ENCODE peak calls at places on chromosomes 6 and 20, in four cellular contexts. Y is HepG2, G is K562, Z is HCT116. L is an unnamed sample. For H3K4me1, the result is how much of the 10 kb centered on the place peaks cover.

GRCh38 chr20:34859826-34860545 is 12.7 kb downstream of the GGT7 start:
- DNase-seq in Y (no peak), G (no peak), Z (no peak), L (no peak)

GRCh38 chr6:17492350-17492749 is 99.0 kb downstream of the CAP2 start:
- DNase-seq in Z (no peak), G (no peak), Y (no peak), L (no peak)

GRCh38 chr20:47686545-47686944 is 98.7 kb downstream of the SULF2 start:
- DNase-seq in Z (no peak), Y (no peak), G (no peak), L (no peak)

GRCh38 chr6:5302995-5303622 is 41.8 kb downstream of the FARS2 start:
- DNase-seq in Z (peak), Y (peak), G (no peak), L (peak)

GRCh38 chr20:5400164-5400762 is 83.5 kb upstream of the PROKR2 start:
- DNase-seq in G (peak), Y (peak), Z (no peak), L (no peak)

GRCh38 chr6:2765896-2766766 is 938 bp downstream of the WRNIP1 start:
- DNase-seq in G (no peak), Y (no peak), Z (no peak), L (no peak)

GRCh38 chr20:50569864-50570836 is 60.0 kb downstream of the PTPN1 start:
- DNase-seq in Y (peak), Z (peak), G (peak), L (no peak)

GRCh38 chr6:158488065-158488464 is 71.8 kb upstream of the TMEM181 start:
- DNase-seq in Z (peak), G (no peak), Y (no peak), L (peak)

GRCh38 chr6:90343581-90343980 is 46.9 kb upstream of the BACH2 start:
- DNase-seq in Y (no peak), G (no peak), Z (peak), L (no peak)

GRCh38 chr20:25253606-25254275 is 5.9 kb downstream of the PYGB start:
- DNase-seq in G (no peak), Z (no peak), Y (no peak), L (no peak)

GRCh38 chr20:54217762-54218161 is 9.9 kb downstream of the PFDN4 start:
- DNase-seq in Z (no peak), G (no peak), Y (no peak), L (no peak)

GRCh38 chr6:33198159-33198852 is 2.2 kb downstream of the RXRB start:
- DNase-seq in G (no peak), Z (no peak), Y (peak), L (no peak)

GRCh38 chr20:38298768-38299288 is 5.1 kb upstream of the BPI start:
- DNase-seq in Y (no peak), Z (no peak), G (no peak), L (no peak)

GRCh38 chr6:115882174-115882573 is 178.5 kb downstream of the FRK start:
- DNase-seq in Y (no peak), Z (peak), G (no peak), L (no peak)

GRCh38 chr6:159910342-159910741 is 19.6 kb downstream of the MAS1 start:
- DNase-seq in Y (no peak), Z (no peak), G (no peak), L (no peak)

GRCh38 chr20:22720206-22720605 is 135.8 kb upstream of the FOXA2 start:
- DNase-seq in Y (no peak), Z (no peak), G (no peak), L (no peak)

GRCh38 chr6:147868493-147869222 is 360.2 kb downstream of the SAMD5 start:
- DNase-seq in Z (no peak), G (no peak), Y (no peak), L (no peak)

GRCh38 chr6:63839485-63839884 is 203.9 kb downstream of the PHF3 start:
- DNase-seq in Z (no peak), Y (no peak), G (no peak), L (no peak)

GRCh38 chr6:14875678-14876063 is 370.2 kb upstream of the JARID2 start:
- DNase-seq in Y (no peak), G (no peak), Z (no peak), L (no peak)

GRCh38 chr20:23078351-23078993 is 7.7 kb downstream of the CD93 start:
- DNase-seq in G (no peak), Z (no peak), Y (no peak), L (no peak)

GRCh38 chr20:24609757-24610156 is 140.3 kb downstream of the SYNDIG1 start:
- DNase-seq in Z (no peak), Y (no peak), G (no peak), L (no peak)

GRCh38 chr6:39646751-39647420 is 78.3 kb downstream of the KIF6 start:
- DNase-seq in Z (no peak), G (no peak), Y (no peak), L (no peak)

GRCh38 chr20:47281376-47281775 is 75.1 kb downstream of the ZMYND8 start:
- DNase-seq in G (no peak), Z (no peak), Y (no peak), L (no peak)

GRCh38 chr20:49409302-49409969 is 73.0 kb downstream of the KCNB1 start:
- DNase-seq in G (no peak), Y (no peak), Z (no peak), L (no peak)

GRCh38 chr6:90183587-90184333 is 112.9 kb downstream of the BACH2 start:
- DNase-seq in Z (no peak), Y (no peak), G (no peak), L (no peak)

GRCh38 chr6:6825986-6826901 is 237.7 kb downstream of the LY86 start:
- DNase-seq in Z (no peak), Y (no peak), G (no peak), L (no peak)

GRCh38 chr6:53464942-53465460 is 79.9 kb downstream of the GCLC start:
- DNase-seq in Z (no peak), Y (no peak), G (no peak), L (no peak)

GRCh38 chr6:133973109-133973971 is 20.3 kb downstream of the TBPL1 start:
- DNase-seq in Z (peak), G (peak), Y (peak), L (no peak)

GRCh38 chr6:129006685-129007514 is 124.0 kb downstream of the LAMA2 start:
- DNase-seq in Y (peak), G (no peak), Z (no peak), L (no peak)

GRCh38 chr6:50720623-50721022 is 7.3 kb downstream of the TFAP2D start:
- DNase-seq in Y (no peak), Z (no peak), G (peak), L (no peak)

GRCh38 chr6:44194326-44194725 is 22.4 kb upstream of the MYMX start:
- DNase-seq in Y (no peak), Z (no peak), G (no peak), L (no peak)

GRCh38 chr6:160102956-160103824 is 18.4 kb upstream of the SLC22A1 start:
- DNase-seq in G (peak), Z (peak), Y (peak), L (no peak)

GRCh38 chr20:33250666-33251065 is 14.9 kb downstream of the BPIFA1 start:
- DNase-seq in G (no peak), Z (no peak), Y (no peak), L (no peak)

GRCh38 chr6:137309078-137309762 is 90.0 kb upstream of the IFNGR1 start:
- DNase-seq in G (no peak), Z (peak), Y (peak), L (no peak)

GRCh38 chr6:22247916-22248482 is 48.8 kb downstream of the PRL start:
- DNase-seq in Y (no peak), Z (no peak), G (no peak), L (no peak)

GRCh38 chr6:22251331-22251730 is 45.5 kb downstream of the PRL start:
- DNase-seq in G (no peak), Z (no peak), Y (no peak), L (no peak)

GRCh38 chr6:22248513-22249308 is 48.1 kb downstream of the PRL start:
- DNase-seq in G (no peak), Y (peak), Z (no peak), L (no peak)

GRCh38 chr6:22250486-22250885 is 46.4 kb downstream of the PRL start:
- DNase-seq in Z (no peak), Y (no peak), G (no peak), L (no peak)

DNA sequence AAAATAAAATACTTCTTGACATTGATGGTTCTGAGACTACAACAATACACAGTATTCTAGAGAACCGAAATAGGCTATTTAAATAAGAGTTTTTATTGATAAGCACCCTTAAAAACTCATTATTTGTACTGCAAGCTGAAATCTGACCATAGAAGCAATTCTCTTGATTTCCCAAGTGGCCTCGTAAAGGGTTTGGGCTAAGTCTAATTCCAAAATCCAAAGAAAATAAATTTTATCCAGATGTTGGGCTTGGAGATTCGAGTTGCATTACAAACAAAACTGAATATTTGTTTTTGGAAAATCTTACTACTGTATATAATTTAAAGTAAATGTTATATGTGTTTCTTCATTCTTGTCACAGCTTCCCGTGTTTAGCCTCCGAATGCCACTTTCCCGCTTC is 47.2 kb downstream of the PRL start:
- DNase-seq in Y (no peak), Z (no peak), G (no peak), L (no peak)
- H3K4me1 ChIP-seq in Y (under half), Z (under half), G (under half), L (under half)

GRCh38 chr20:8221887-8222419 is 89.9 kb downstream of the PLCB1 start:
- DNase-seq in Z (no peak), Y (no peak), G (no peak), L (no peak)
- TF ChIP-seq TCF7L2 in Z (no peak), Y (no peak), G (no peak), L (no peak)

GRCh38 chr20:3894796-3895195 is 5.6 kb downstream of the PANK2 start:
- DNase-seq in Z (no peak), G (no peak), Y (no peak), L (no peak)

GRCh38 chr20:3896853-3897252 is 7.7 kb downstream of the PANK2 start:
- DNase-seq in Y (no peak), Z (no peak), G (no peak), L (no peak)

GRCh38 chr20:3898639-3899038 is 9.5 kb downstream of the PANK2 start:
- DNase-seq in G (no peak), Y (no peak), Z (no peak), L (no peak)

GRCh38 chr20:3900187-3900604 is 11.0 kb downstream of the PANK2 start:
- DNase-seq in Y (no peak), Z (no peak), G (no peak), L (no peak)

GRCh38 chr20:3896302-3896701 is 7.1 kb downstream of the PANK2 start:
- DNase-seq in Y (no peak), G (no peak), Z (no peak), L (no peak)
- H3K4me1 ChIP-seq in Y (half or more), G (under half), Z (under half), L (half or more)

GRCh38 chr6:155378284-155378683 is 64.0 kb upstream of the TFB1M start:
- DNase-seq in Y (no peak), G (no peak), Z (no peak), L (no peak)

GRCh38 chr6:155374681-155375080 is 60.4 kb upstream of the TFB1M start:
- DNase-seq in Y (no peak), Z (no peak), G (no peak), L (no peak)

GRCh38 chr6:155380666-155381332 is 66.5 kb upstream of the TFB1M start:
- DNase-seq in Z (no peak), G (no peak), Y (peak), L (no peak)

GRCh38 chr6:155378724-155379123 is 64.4 kb upstream of the TFB1M start:
- DNase-seq in G (no peak), Z (no peak), Y (no peak), L (no peak)

GRCh38 chr6:155377061-155377460 is 62.8 kb upstream of the TFB1M start:
- DNase-seq in G (no peak), Y (no peak), Z (no peak), L (peak)
- TF ChIP-seq TCF7L2 in G (no peak), Y (no peak), Z (no peak), L (no peak)

DNA sequence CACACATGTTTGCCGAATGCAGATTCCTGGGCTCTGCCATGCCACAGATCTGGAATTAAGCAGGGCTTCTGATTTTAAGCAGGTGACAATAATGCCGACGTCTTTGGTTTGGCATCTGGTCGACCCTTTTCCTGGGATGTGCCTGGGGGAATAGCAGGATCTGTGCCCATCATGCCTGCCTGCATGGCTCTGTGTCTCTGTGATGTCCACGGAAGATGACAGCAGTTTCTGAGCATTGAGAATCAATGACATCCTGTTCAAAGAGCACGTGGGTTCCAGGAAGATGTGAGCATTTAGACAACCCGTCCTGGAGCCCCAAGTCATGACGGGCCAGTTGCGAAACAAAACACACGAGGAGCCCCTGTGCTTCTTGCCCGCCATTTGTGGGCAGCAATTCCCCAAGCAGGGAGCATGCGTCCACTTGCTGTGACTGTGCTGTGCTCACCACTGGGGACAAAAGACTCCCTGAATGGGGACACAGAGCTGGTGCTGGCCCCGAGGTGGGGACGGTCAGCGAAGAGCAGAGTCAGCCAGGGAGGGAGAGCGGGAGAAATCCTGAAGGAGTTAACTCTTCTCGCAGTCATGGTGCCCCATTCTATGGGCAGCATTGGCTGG is 110.1 kb downstream of the ERMARD start:
- DNase-seq in G (no peak), Y (no peak), Z (no peak), L (no peak)
- H3K4me1 ChIP-seq in G (under half), Y (under half), Z (under half), L (under half)

GRCh38 chr6:94270040-94270689 is 850.8 kb upstream of the EPHA7 start:
- DNase-seq in G (no peak), Y (no peak), Z (no peak), L (no peak)
- TF ChIP-seq TCF7L2 in G (no peak), Y (no peak), Z (no peak), L (no peak)

GRCh38 chr6:143332153-143332845 is 118.2 kb downstream of the ADAT2 start:
- DNase-seq in G (no peak), Y (no peak), Z (no peak), L (no peak)
- H3K4me1 ChIP-seq in G (under half), Y (under half), Z (under half), L (under half)

L was measured in Panc1.